ENCODE peak calls at places on chromosome 16, in five cellular contexts. S, Y, N, J and Z are unnamed samples.

GRCh38 chr16:50815382-50815781 is 73.5 kb downstream of the CYLD start:
- DNase-seq in S (no peak), Y (no peak), N (no peak), J (no peak), Z (no peak)

GRCh38 chr16:89099905-89100304 is 6.3 kb downstream of the ACSF3 start:
- DNase-seq in S (no peak), Y (peak; percentile 23), N (no peak), J (peak; percentile 24), Z (no peak)

GRCh38 chr16:70648606-70649005 is 2.2 kb downstream of the IL34 start:
- DNase-seq in S (no peak), Y (no peak), N (no peak), J (no peak), Z (no peak)

GRCh38 chr16:25155553-25156460 is 44.3 kb downstream of the LCMT1 start:
- DNase-seq in S (no peak), Y (no peak), N (no peak), J (no peak), Z (no peak)

GRCh38 chr16:27293343-27293742 is 20.4 kb upstream of the IL4R start:
- DNase-seq in S (no peak), Y (no peak), N (no peak), J (no peak), Z (no peak)

GRCh38 chr16:67837811-67838210 is 4.3 kb upstream of the THAP11 start:
- DNase-seq in S (no peak), Y (no peak), N (no peak), J (no peak), Z (no peak)

GRCh38 chr16:86823125-86823524 is 244.8 kb downstream of the FOXL1 start:
- DNase-seq in S (no peak), Y (no peak), N (no peak), J (no peak), Z (no peak)

GRCh38 chr16:66030036-66030435 is 336.5 kb upstream of the CDH5 start:
- DNase-seq in S (no peak), Y (no peak), N (peak; percentile 73), J (peak; percentile 30), Z (no peak)

GRCh38 chr16:61926766-61927165 is 109.5 kb downstream of the CDH8 start:
- DNase-seq in S (no peak), Y (no peak), N (no peak), J (no peak), Z (no peak)

GRCh38 chr16:69340095-69340644 is 598 bp downstream of the NIP7 start:
- DNase-seq in S (no peak), Y (no peak), N (no peak), J (peak; percentile 32), Z (peak; percentile 45)

GRCh38 chr16:67260426-67261063 is 11.8 kb downstream of the SLC9A5 start:
- DNase-seq in S (peak; percentile 73), Y (no peak), N (no peak), J (peak; percentile 80), Z (peak; percentile 75)

GRCh38 chr16:47143329-47143676 is 442 bp downstream of the NETO2 start:
- DNase-seq in S (peak; percentile 71), Y (peak; percentile 41), N (peak; percentile 66), J (peak; percentile 83), Z (peak; percentile 91)

GRCh38 chr16:57260294-57260929 is 15.4 kb downstream of the ARL2BP start:
- DNase-seq in S (no peak), Y (no peak), N (no peak), J (peak; percentile 70), Z (peak; percentile 82)

GRCh38 chr16:69407702-69408323 is 16.6 kb upstream of the CYB5B start:
- DNase-seq in S (no peak), Y (no peak), N (no peak), J (no peak), Z (no peak)

GRCh38 chr16:78530283-78530682 is 430.8 kb downstream of the WWOX start:
- DNase-seq in S (no peak), Y (no peak), N (no peak), J (no peak), Z (no peak)

GRCh38 chr16:46929378-46930332 is 43.8 kb downstream of the DNAJA2 start:
- DNase-seq in S (peak; percentile 69), Y (peak; percentile 42), N (peak; percentile 64), J (peak; percentile 70), Z (peak; percentile 96)

GRCh38 chr16:66193543-66194229 is 172.8 kb upstream of the CDH5 start:
- DNase-seq in S (no peak), Y (no peak), N (no peak), J (no peak), Z (no peak)

GRCh38 chr16:80693553-80693952 is 110.8 kb downstream of the CDYL2 start:
- DNase-seq in S (no peak), Y (no peak), N (no peak), J (no peak), Z (no peak)

GRCh38 chr16:87236516-87237115 is 80.6 kb downstream of the C16orf95 start:
- DNase-seq in S (no peak), Y (no peak), N (no peak), J (no peak), Z (no peak)

GRCh38 chr16:31693733-31694132 is 166.0 kb downstream of the AHSP start:
- DNase-seq in S (no peak), Y (no peak), N (no peak), J (no peak), Z (no peak)

GRCh38 chr16:65743558-65743957 is 621.7 kb upstream of the CDH11 start:
- DNase-seq in S (no peak), Y (no peak), N (no peak), J (no peak), Z (no peak)

GRCh38 chr16:86567701-86568571 is 1.3 kb downstream of the FOXC2 start:
- DNase-seq in S (no peak), Y (no peak), N (peak; percentile 57), J (peak; percentile 75), Z (peak; percentile 84)

GRCh38 chr16:87608400-87608985 is 6.2 kb downstream of the JPH3 start:
- DNase-seq in S (no peak), Y (no peak), N (peak; percentile 74), J (peak; percentile 84), Z (peak; percentile 94)

GRCh38 chr16:63690961-63691360 is 1430.9 kb downstream of the CDH11 start:
- DNase-seq in S (peak; percentile 79), Y (no peak), N (no peak), J (no peak), Z (no peak)

GRCh38 chr16:81997738-81998137 is 13.5 kb downstream of the SDR42E1 start:
- DNase-seq in S (no peak), Y (no peak), N (no peak), J (peak; percentile 84), Z (no peak)

GRCh38 chr16:50520451-50521245 is 27.5 kb upstream of the NKD1 start:
- DNase-seq in S (no peak), Y (no peak), N (no peak), J (no peak), Z (no peak)

GRCh38 chr16:15521390-15521757 is 87.0 kb downstream of the BMERB1 start:
- DNase-seq in S (no peak), Y (no peak), N (no peak), J (no peak), Z (no peak)

DNA sequence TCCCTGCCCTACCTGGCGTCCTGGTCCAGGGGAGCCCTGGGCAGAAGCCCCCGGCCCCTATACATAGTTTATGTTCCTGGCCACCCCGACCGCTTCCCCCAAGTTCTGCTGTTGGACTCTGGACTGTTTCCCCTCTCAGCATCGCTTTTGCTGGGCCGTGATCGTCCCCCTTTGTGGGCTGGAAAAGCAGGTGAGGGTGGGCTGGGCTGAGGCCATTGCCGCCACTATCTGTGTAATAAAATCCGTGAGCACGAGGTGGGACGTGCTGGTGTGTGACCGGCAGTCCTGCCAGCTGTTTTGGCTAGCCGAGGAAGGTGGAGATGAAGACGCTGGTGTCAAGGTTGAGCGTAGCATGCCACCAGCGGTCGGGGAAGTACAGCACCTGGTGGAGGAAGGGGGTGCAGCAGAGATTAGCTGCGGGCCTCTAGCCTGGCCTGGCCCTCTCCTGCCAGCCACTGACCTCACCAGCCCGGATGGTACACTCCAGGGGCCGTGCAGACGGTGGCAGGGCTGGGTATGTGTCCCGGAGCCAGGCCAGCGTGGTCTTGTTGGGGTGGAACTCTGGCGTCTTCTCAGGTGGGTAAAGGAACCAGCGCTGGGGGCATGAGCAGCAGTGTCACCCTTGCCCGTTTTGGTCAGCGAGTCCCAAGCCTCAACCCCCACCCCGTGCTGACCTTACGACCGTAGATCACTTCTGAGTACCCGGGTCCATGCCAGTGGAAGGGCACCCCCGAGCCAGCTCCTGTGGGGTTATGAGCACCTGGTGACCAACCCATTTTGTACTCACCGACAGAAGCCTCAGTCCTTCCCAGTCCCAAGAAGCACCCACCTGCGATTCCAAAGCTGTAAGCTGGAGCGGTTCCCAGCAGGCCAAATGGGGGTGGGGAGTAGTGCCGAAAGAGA is 1.4 kb downstream of the JMJD8 start:
- DNase-seq in S (no peak), Y (no peak), N (no peak), J (no peak), Z (peak; percentile 57)
- H3K4me3 ChIP-seq in S (no peak overlapping the region), Y (no peak overlapping the region), N (no peak overlapping the region), J (peak overlapping the region; percentile 83), Z (peak overlapping the region; percentile 87)

GRCh38 chr16:8533509-8533908 is 56.8 kb downstream of the TMEM114 start:
- DNase-seq in S (no peak), Y (no peak), N (no peak), J (no peak), Z (no peak)
- H3K27me3 ChIP-seq in S (peaks cover 87% of the 10 kb centered on the region), Y (no peaks in the 10 kb centered on the region), N (no peaks in the 10 kb centered on the region), J (no peaks in the 10 kb centered on the region), Z (no peaks in the 10 kb centered on the region)

GRCh38 chr16:10767127-10767526 is 23.5 kb downstream of the NUBP1 start:
- DNase-seq in S (no peak), Y (no peak), N (no peak), J (no peak), Z (no peak)
- H3K36me3 ChIP-seq in S (peaks cover 17% of the 10 kb centered on the region), Y (peaks cover 13% of the 10 kb centered on the region), N (no peaks in the 10 kb centered on the region), J (peaks cover 36% of the 10 kb centered on the region), Z (peaks cover 3% of the 10 kb centered on the region)

GRCh38 chr16:49277386-49277742 is 4.3 kb downstream of the CBLN1 start:
- DNase-seq in S (no peak), Y (no peak), N (no peak), J (peak; percentile 12), Z (peak; percentile 54)

GRCh38 chr16:49276646-49277385 is 4.8 kb downstream of the CBLN1 start:
- DNase-seq in S (no peak), Y (no peak), N (no peak), J (no peak), Z (peak; percentile 57)

GRCh38 chr16:49278567-49278827 is 3.1 kb downstream of the CBLN1 start:
- DNase-seq in S (no peak), Y (no peak), N (no peak), J (no peak), Z (no peak)

GRCh38 chr16:49278944-49279725 is 2.5 kb downstream of the CBLN1 start:
- DNase-seq in S (no peak), Y (no peak), N (no peak), J (no peak), Z (peak; percentile 60)

DNA sequence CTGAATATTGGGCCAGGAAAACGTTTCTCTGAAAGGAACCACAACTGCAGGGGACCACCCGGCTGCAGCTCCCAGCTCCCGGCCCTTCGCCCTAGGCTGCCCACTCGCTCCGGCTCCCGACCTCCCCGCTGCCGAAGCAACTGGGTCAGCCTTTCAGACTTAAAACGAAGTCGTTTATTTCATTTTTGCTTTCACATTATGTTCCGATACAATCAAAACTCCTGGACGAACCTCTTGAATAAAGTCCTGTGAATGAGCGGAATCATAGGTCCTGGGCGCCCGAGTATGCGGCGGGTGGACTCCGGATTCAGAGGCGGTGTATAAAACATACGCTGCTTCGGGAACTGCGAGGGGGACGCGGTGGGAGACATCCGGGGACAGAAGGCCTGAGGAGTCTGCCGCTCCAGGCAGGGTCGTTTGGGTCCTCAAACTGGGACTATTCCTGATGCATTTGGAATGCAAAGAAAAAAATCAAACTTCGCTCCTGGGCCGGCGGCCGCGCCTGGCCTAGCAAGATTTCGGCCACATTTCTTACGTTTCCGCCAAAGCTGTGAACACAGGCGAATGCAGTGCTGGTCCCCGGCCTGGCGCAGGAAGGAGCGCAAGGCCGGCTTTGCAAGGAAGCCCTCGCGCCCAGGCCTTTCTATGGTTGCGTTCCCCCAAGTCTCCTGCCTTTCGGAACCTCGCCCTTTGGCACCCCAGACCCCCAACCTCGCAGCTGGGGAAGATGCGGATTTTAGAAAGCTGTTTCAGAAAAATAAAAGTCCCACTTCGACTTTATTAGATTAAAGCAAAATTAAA is 3.7 kb downstream of the CBLN1 start:
- DNase-seq in S (no peak), Y (no peak), N (no peak), J (peak; percentile 11), Z (peak; percentile 67)
- H3K4me3 ChIP-seq in S (no peak overlapping the region), Y (no peak overlapping the region), N (peak overlapping the region; percentile 14), J (peak overlapping the region; percentile 41), Z (peak overlapping the region; percentile 4)